ENCODE peak calls at places on chromosomes 11 and 22, in eight cellular contexts. Q is neural crest cell, M is lung, X is tibial nerve, A is tibial artery, P is fibroblast of lung, D is thoracic aorta, V is brain microvascular endothelial cell. G is an unnamed sample.

GRCh38 chr11:113828186-113828585 is 47.2 kb downstream of the USP28 start:
- DNase-seq in Q (no peak), M (no peak), X (no peak), A (no peak), P (no peak), D (no peak), V (no peak), G (no peak)

GRCh38 chr11:79237676-79238075 is 203.2 kb downstream of the TENM4 start:
- DNase-seq in Q (no peak), M (no peak), X (no peak), A (no peak), P (peak), D (no peak), V (peak), G (no peak)

GRCh38 chr11:64844330-64845124 is at the start of gene CDC42BPG:
- DNase-seq in Q (peak), M (peak), X (no peak), A (peak), P (peak), D (no peak), V (peak), G (peak)

GRCh38 chr11:111538407-111539114 is 2.0 kb upstream of the LAYN start:
- DNase-seq in Q (no peak), M (no peak), X (no peak), A (no peak), P (no peak), D (no peak), V (no peak), G (no peak)

GRCh38 chr11:119157088-119157487 is 8.2 kb downstream of the ABCG4 start:
- DNase-seq in Q (no peak), M (no peak), X (no peak), A (no peak), P (no peak), D (no peak), V (no peak), G (no peak)

GRCh38 chr11:61134801-61135257 is 26.4 kb downstream of the VPS37C start:
- DNase-seq in Q (no peak), M (no peak), X (no peak), A (no peak), P (no peak), D (no peak), V (no peak), G (no peak)

GRCh38 chr11:1310772-1311468 is 1.5 kb upstream of the TOLLIP start:
- DNase-seq in Q (no peak), M (no peak), X (no peak), A (no peak), P (no peak), D (no peak), V (no peak), G (peak)

GRCh38 chr11:109037856-109038780 is 373.2 kb downstream of the DDX10 start:
- DNase-seq in Q (no peak), M (no peak), X (no peak), A (peak), P (peak), D (no peak), V (peak), G (no peak)

DNA sequence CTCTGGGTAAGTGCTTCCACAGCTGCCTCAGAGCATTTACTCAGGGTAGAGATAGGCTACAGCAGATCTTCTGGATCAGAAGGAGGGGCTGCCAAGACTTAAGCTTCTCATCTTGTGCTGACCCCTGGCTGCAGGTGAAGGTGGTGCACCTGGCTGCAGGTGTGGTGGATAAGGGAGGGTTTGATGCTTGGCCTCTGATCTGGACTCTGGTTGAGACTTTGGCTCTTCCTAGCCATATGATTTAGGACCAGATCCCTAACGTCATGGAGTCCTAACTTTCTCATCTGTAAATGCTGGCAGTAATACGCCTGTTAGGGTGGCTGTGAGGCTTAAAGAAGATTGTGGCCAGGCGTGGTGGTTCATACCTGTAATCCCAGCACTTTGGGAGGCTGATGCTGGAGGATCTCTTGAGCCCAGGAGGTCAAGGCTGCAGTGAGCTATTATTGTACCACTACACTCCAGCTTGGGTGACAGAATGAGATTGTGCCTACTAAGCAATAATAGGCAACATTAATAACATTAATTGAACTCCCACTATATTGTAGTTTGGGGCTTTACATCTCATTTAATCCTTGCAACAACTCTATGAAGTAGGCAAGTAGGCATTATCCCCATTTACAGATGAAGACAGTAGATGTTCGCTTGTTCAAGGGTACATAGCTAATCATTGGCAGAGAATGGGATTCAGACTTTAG is 10.7 kb downstream of the DTX4 start:
- DNase-seq in Q (no peak), M (no peak), X (no peak), A (no peak), P (no peak), D (no peak), V (no peak), G (peak)
- TF ChIP-seq CTCF in Q (peak), M (peak), X (no peak), A (no peak), P (peak), D (no peak), V (peak), G (no peak)

GRCh38 chr11:13261600-13262061 is 16.0 kb upstream of the BMAL1 start:
- DNase-seq in Q (no peak), M (no peak), X (no peak), A (no peak), P (peak), D (no peak), V (peak), G (no peak)

GRCh38 chr11:13260963-13261599 is 16.5 kb upstream of the BMAL1 start:
- DNase-seq in Q (no peak), M (no peak), X (no peak), A (peak), P (peak), D (no peak), V (peak), G (no peak)

GRCh38 chr11:13260196-13260962 is 17.2 kb upstream of the BMAL1 start:
- DNase-seq in Q (no peak), M (no peak), X (no peak), A (no peak), P (no peak), D (no peak), V (no peak), G (no peak)

GRCh38 chr11:13259374-13259773 is 18.2 kb upstream of the BMAL1 start:
- DNase-seq in Q (no peak), M (no peak), X (no peak), A (no peak), P (no peak), D (no peak), V (no peak), G (no peak)

GRCh38 chr11:13262096-13262495 is 15.5 kb upstream of the BMAL1 start:
- DNase-seq in Q (no peak), M (no peak), X (no peak), A (no peak), P (peak), D (no peak), V (no peak), G (no peak)
- TF ChIP-seq CTCF in Q (no peak), M (no peak), X (no peak), A (no peak), P (no peak), D (no peak), V (no peak), G (no peak)

GRCh38 chr11:69102732-69103615 is 52.8 kb upstream of the SMIM38 start:
- DNase-seq in Q (no peak), M (no peak), X (no peak), A (no peak), P (no peak), D (no peak), V (no peak), G (no peak)
- TF ChIP-seq CTCF in Q (no peak), M (no peak), X (no peak), A (no peak), P (peak), D (no peak), V (peak), G (no peak)

GRCh38 chr22:48099251-48099650 is 1336.8 kb downstream of the TBC1D22A start:
- DNase-seq in Q (no peak), M (no peak), X (no peak), A (no peak), P (no peak), D (no peak), V (no peak), G (no peak)

GRCh38 chr22:48099671-48100070 is 1337.2 kb downstream of the TBC1D22A start:
- DNase-seq in Q (no peak), M (no peak), X (no peak), A (no peak), P (no peak), D (no peak), V (no peak), G (no peak)

GRCh38 chr22:48097723-48098122 is 1335.3 kb downstream of the TBC1D22A start:
- DNase-seq in Q (no peak), M (no peak), X (no peak), A (no peak), P (no peak), D (no peak), V (no peak), G (no peak)

GRCh38 chr22:48098936-48099245 is 1336.4 kb downstream of the TBC1D22A start:
- DNase-seq in Q (no peak), M (no peak), X (no peak), A (no peak), P (no peak), D (no peak), V (no peak), G (no peak)

GRCh38 chr22:48098243-48098935 is 1335.9 kb downstream of the TBC1D22A start:
- DNase-seq in Q (no peak), M (no peak), X (no peak), A (no peak), P (no peak), D (no peak), V (no peak), G (no peak)
- TF ChIP-seq CTCF in Q (no peak), M (no peak), X (no peak), A (no peak), P (no peak), D (no peak), V (no peak), G (no peak)

GRCh38 chr22:43848366-43849171 is 13.7 kb downstream of the SULT4A1 start:
- DNase-seq in Q (no peak), M (no peak), X (peak), A (no peak), P (peak), D (no peak), V (no peak), G (no peak)
- TF ChIP-seq CTCF in Q (peak), M (no peak), X (no peak), A (no peak), P (peak), D (no peak), V (peak), G (no peak)

GRCh38 chr11:124915541-124916369 is 3.3 kb upstream of the HEPN1 start:
- DNase-seq in Q (no peak), M (no peak), X (no peak), A (no peak), P (peak), D (no peak), V (peak), G (peak)
- TF ChIP-seq CTCF in Q (no peak), M (no peak), X (no peak), A (no peak), P (no peak), D (no peak), V (no peak), G (no peak)

GRCh38 chr11:20238712-20239111 is 78.4 kb upstream of the DBX1 start:
- DNase-seq in Q (no peak), M (no peak), X (no peak), A (no peak), P (no peak), D (no peak), V (no peak), G (no peak)

GRCh38 chr11:20247540-20248138 is 87.4 kb upstream of the DBX1 start:
- DNase-seq in Q (no peak), M (no peak), X (no peak), A (no peak), P (no peak), D (no peak), V (no peak), G (no peak)

GRCh38 chr11:20249313-20249873 is 89.1 kb upstream of the DBX1 start:
- DNase-seq in Q (no peak), M (no peak), X (no peak), A (no peak), P (no peak), D (no peak), V (no peak), G (no peak)

GRCh38 chr11:20248345-20248744 is 88.1 kb upstream of the DBX1 start:
- DNase-seq in Q (no peak), M (no peak), X (no peak), A (no peak), P (no peak), D (no peak), V (no peak), G (no peak)

GRCh38 chr11:20243974-20244373 is 83.7 kb upstream of the DBX1 start:
- DNase-seq in Q (no peak), M (no peak), X (no peak), A (no peak), P (no peak), D (no peak), V (no peak), G (no peak)
- TF ChIP-seq CTCF in Q (peak), M (no peak), X (no peak), A (no peak), P (peak), D (no peak), V (peak), G (no peak)

GRCh38 chr11:110249066-110249465 is 47.3 kb downstream of the RDX start:
- DNase-seq in Q (no peak), M (no peak), X (no peak), A (no peak), P (peak), D (no peak), V (no peak), G (no peak)
- TF ChIP-seq CTCF in Q (peak), M (no peak), X (peak), A (no peak), P (peak), D (peak), V (peak), G (peak)

G was measured in CD4-positive, alpha-beta T cell.